ENCODE peak calls at places on chromosomes 7 and 10, in five cellular contexts. L, H, Y, Z and Q are unnamed samples.
A peak's percentile ranks its signal among the peaks of the same experiment; 100 is the strongest.

GRCh38 chr10:72762042-72762441 is 70.1 kb downstream of the MCU start:
- DNase-seq in L (no peak), H (no peak), Y (no peak), Z (no peak), Q (no peak)

GRCh38 chr7:18293759-18294158 is 201.8 kb upstream of the HDAC9 start:
- DNase-seq in L (no peak), H (no peak), Y (no peak), Z (no peak), Q (no peak)

GRCh38 chr7:72411419-72411818 is 719 bp downstream of the CALN1 start:
- DNase-seq in L (no peak), H (no peak), Y (no peak), Z (no peak), Q (no peak)

GRCh38 chr10:129580010-129580409 is 113.0 kb downstream of the MGMT start:
- DNase-seq in L (no peak), H (no peak), Y (no peak), Z (no peak), Q (no peak)

GRCh38 chr7:20249924-20250323 is 32.7 kb upstream of the MACC1 start:
- DNase-seq in L (no peak), H (no peak), Y (no peak), Z (no peak), Q (no peak)

GRCh38 chr10:45377858-45378257 is 3.8 kb downstream of the ALOX5 start:
- DNase-seq in L (no peak), H (no peak), Y (no peak), Z (no peak), Q (no peak)

GRCh38 chr7:150341263-150342118 is at the start of gene RARRES2:
- DNase-seq in L (no peak), H (no peak), Y (no peak), Z (no peak), Q (no peak)

GRCh38 chr10:31304261-31304970 is 14.6 kb upstream of the ZEB1 start:
- DNase-seq in L (no peak), H (peak; percentile 47), Y (no peak), Z (peak; percentile 80), Q (no peak)

GRCh38 chr10:124345521-124345920 is 73.2 kb downstream of the OAT start:
- DNase-seq in L (no peak), H (no peak), Y (no peak), Z (no peak), Q (no peak)

GRCh38 chr10:124886195-124886594 is 55.7 kb upstream of the ZRANB1 start:
- DNase-seq in L (no peak), H (no peak), Y (no peak), Z (no peak), Q (no peak)

GRCh38 chr10:71326464-71326881 is 7.4 kb downstream of the SLC29A3 start:
- DNase-seq in L (no peak), H (no peak), Y (no peak), Z (no peak), Q (no peak)

GRCh38 chr7:39987641-39988347 is 37.7 kb downstream of the CDK13 start:
- DNase-seq in L (no peak), H (no peak), Y (no peak), Z (no peak), Q (no peak)

GRCh38 chr7:16604054-16604453 is 41.5 kb downstream of the ANKMY2 start:
- DNase-seq in L (no peak), H (no peak), Y (no peak), Z (peak; percentile 33), Q (no peak)

GRCh38 chr7:738723-739454 is 11.8 kb upstream of the PRKAR1B start:
- DNase-seq in L (no peak), H (no peak), Y (no peak), Z (no peak), Q (no peak)

GRCh38 chr10:60910543-60910942 is 33.4 kb downstream of the RHOBTB1 start:
- DNase-seq in L (no peak), H (no peak), Y (no peak), Z (no peak), Q (no peak)

GRCh38 chr10:62681211-62681940 is 123.1 kb upstream of the ADO start:
- DNase-seq in L (peak; percentile 46), H (no peak), Y (no peak), Z (peak; percentile 73), Q (peak; percentile 14)

GRCh38 chr7:54546081-54546985 is 4.2 kb downstream of the VSTM2A start:
- DNase-seq in L (no peak), H (no peak), Y (peak; percentile 55), Z (no peak), Q (peak; percentile 66)

GRCh38 chr7:43454936-43455518 is 127.9 kb upstream of the STK17A start:
- DNase-seq in L (no peak), H (peak; percentile 48), Y (no peak), Z (peak; percentile 72), Q (peak; percentile 59)

GRCh38 chr7:49980414-49980813 is 112.6 kb downstream of the ZPBP start:
- DNase-seq in L (no peak), H (no peak), Y (no peak), Z (no peak), Q (no peak)

GRCh38 chr7:21902240-21902639 is 43.5 kb downstream of the CDCA7L start:
- DNase-seq in L (no peak), H (peak; percentile 31), Y (no peak), Z (no peak), Q (no peak)

GRCh38 chr7:31000161-31000693 is 36.5 kb downstream of the GHRHR start:
- DNase-seq in L (no peak), H (no peak), Y (no peak), Z (peak; percentile 75), Q (no peak)

GRCh38 chr10:110679633-110680472 is 35.7 kb downstream of the RBM20 start:
- DNase-seq in L (no peak), H (no peak), Y (no peak), Z (no peak), Q (no peak)

GRCh38 chr7:130127404-130128395 is 57.4 kb downstream of the KLHDC10 start:
- DNase-seq in L (no peak), H (no peak), Y (no peak), Z (peak; percentile 18), Q (no peak)

GRCh38 chr10:70461397-70462348 is 16.9 kb upstream of the PALD1 start:
- DNase-seq in L (no peak), H (peak; percentile 35), Y (no peak), Z (peak; percentile 49), Q (peak; percentile 75)